ENCODE peak calls at places on chromosomes 6 and 20, in seven cellular contexts. R is Calu3, Z is PC-3, A is NCI-H1436, M is ACHN, D is NT2/D1, Y is iris pigment epithelial cell. J is an unnamed sample.

GRCh38 chr6:110949679-110950285 is 8.7 kb upstream of the GTF3C6 start:
- DNase-seq in Z (peak; percentile 50), M (peak; percentile 41), Y (peak; percentile 42), R (no peak), A (peak; percentile 1), D (no peak), J (peak; percentile 58)

GRCh38 chr6:149026530-149026942 is 279.7 kb downstream of the UST start:
- DNase-seq in Z (peak; percentile 82), R (peak; percentile 36), D (peak; percentile 60), A (no peak), Y (peak; percentile 93), M (peak; percentile 66), J (peak; percentile 77)

GRCh38 chr6:106751501-106752252 is 122.3 kb downstream of the QRSL1 start:
- DNase-seq in M (peak; percentile 98), Z (peak; percentile 95), D (no peak), Y (no peak), A (no peak), R (peak; percentile 54), J (no peak)

GRCh38 chr6:70651326-70651905 is 16.3 kb upstream of the SMAP1 start:
- DNase-seq in D (no peak), A (no peak), R (no peak), Z (peak; percentile 1), M (no peak), Y (no peak), J (no peak)

GRCh38 chr6:72624557-72625160 is 2.8 kb downstream of the KCNQ5 start:
- DNase-seq in Y (no peak), D (no peak), A (no peak), M (peak; percentile 61), Z (peak; percentile 42), R (no peak), J (peak; percentile 9)

GRCh38 chr20:46994341-46994740 is 99.7 kb downstream of the EYA2 start:
- DNase-seq in D (no peak), R (peak; percentile 45), M (no peak), Z (no peak), Y (no peak), A (no peak), J (no peak)

GRCh38 chr6:15827492-15828255 is 164.8 kb upstream of the DTNBP1 start:
- DNase-seq in D (no peak), M (no peak), Z (no peak), A (no peak), Y (no peak), R (no peak), J (no peak)

GRCh38 chr20:48064929-48065328 is 279.6 kb upstream of the SULF2 start:
- DNase-seq in Z (peak; percentile 88), R (no peak), A (no peak), D (no peak), M (peak; percentile 76), Y (peak; percentile 82), J (no peak)

GRCh38 chr6:125950293-125950692 is 6.3 kb upstream of the HINT3 start:
- DNase-seq in Z (peak; percentile 60), M (no peak), D (peak; percentile 9), Y (peak; percentile 85), R (peak; percentile 30), A (no peak), J (no peak)

GRCh38 chr6:137903933-137904821 is 37.1 kb downstream of the TNFAIP3 start:
- DNase-seq in D (no peak), R (peak; percentile 28), A (no peak), M (peak; percentile 72), Y (peak; percentile 68), Z (no peak), J (peak; percentile 51)

GRCh38 chr20:23782366-23782983 is 31.7 kb upstream of the CST1 start:
- DNase-seq in A (no peak), Y (peak; percentile 37), Z (peak; percentile 68), D (no peak), M (peak; percentile 22), R (peak; percentile 23), J (peak; percentile 57)

GRCh38 chr6:37507082-37507481 is 7.4 kb upstream of the CCDC167 start:
- DNase-seq in D (no peak), Z (no peak), Y (no peak), A (no peak), M (no peak), R (no peak), J (no peak)

GRCh38 chr20:49282584-49283171 is 4.8 kb upstream of the ZNFX1 start:
- DNase-seq in D (no peak), A (no peak), Z (no peak), Y (no peak), R (no peak), M (no peak), J (no peak)

GRCh38 chr6:92828786-92829185 is 590.6 kb downstream of the EPHA7 start:
- DNase-seq in M (no peak), Y (no peak), Z (no peak), D (no peak), R (no peak), A (no peak), J (no peak)

GRCh38 chr6:148768646-148769270 is 21.9 kb downstream of the UST start:
- DNase-seq in Z (no peak), Y (no peak), D (no peak), M (no peak), A (no peak), R (no peak), J (no peak)

GRCh38 chr6:52390361-52390727 is 28.4 kb downstream of the PAQR8 start:
- DNase-seq in Z (peak; percentile 86), D (no peak), A (no peak), Y (peak; percentile 79), M (peak; percentile 61), R (peak; percentile 58), J (peak; percentile 16)

J was measured in hepatocyte.